ENCODE peak calls at places on chromosomes 12 and 14, in nine cellular contexts. D is A549, L is tibial artery, I is AG04450, H is tibial nerve, T is lower lobe of right lung, N is hepatocyte, G is astrocyte, V is heart right ventricle. U is an unnamed sample.

GRCh38 chr14:48857366-48857765 is 728.8 kb downstream of the RPS29 start:
- DNase-seq in N (no peak), T (no peak), D (no peak), V (no peak), G (no peak), H (no peak), I (no peak), L (no peak), U (no peak)

GRCh38 chr12:79329933-79330332 is 360.8 kb downstream of the PAWR start:
- DNase-seq in G (peak), V (no peak), H (no peak), D (no peak), I (peak), N (no peak), T (no peak), L (no peak), U (no peak)

GRCh38 chr12:113917393-113917792 is 48.7 kb downstream of the RBM19 start:
- DNase-seq in D (no peak), L (no peak), I (no peak), V (no peak), N (no peak), G (no peak), H (no peak), T (no peak), U (no peak)

GRCh38 chr12:10213168-10214130 is 772 bp downstream of the GABARAPL1 start:
- DNase-seq in T (peak), N (peak), H (peak), L (peak), D (peak), V (peak), I (peak), G (peak), U (peak)

GRCh38 chr12:18905134-18905533 is 167.2 kb downstream of the CAPZA3 start:
- DNase-seq in T (no peak), G (no peak), I (no peak), D (no peak), N (peak), L (no peak), V (no peak), H (no peak), U (no peak)

GRCh38 chr14:92041203-92041602 is 1.3 kb upstream of the TRIP11 start:
- DNase-seq in I (no peak), G (no peak), N (no peak), L (no peak), T (no peak), D (no peak), H (no peak), V (peak), U (no peak)

GRCh38 chr12:118330421-118331018 is 42.2 kb downstream of the TAOK3 start:
- DNase-seq in G (peak), N (peak), I (peak), T (no peak), H (no peak), D (no peak), V (no peak), L (no peak), U (no peak)

GRCh38 chr12:127169321-127170270 is 1097.4 kb upstream of the TMEM132C start:
- DNase-seq in L (no peak), N (no peak), D (no peak), G (peak), T (no peak), I (no peak), V (no peak), H (no peak), U (no peak)

GRCh38 chr12:125340791-125341190 is 275.6 kb downstream of the AACS start:
- DNase-seq in H (no peak), D (no peak), N (peak), T (no peak), L (no peak), I (no peak), G (peak), V (peak), U (no peak)

GRCh38 chr12:30862486-30862885 is 64.1 kb upstream of the TSPAN11 start:
- DNase-seq in D (no peak), V (peak), N (peak), H (no peak), T (no peak), L (no peak), G (peak), I (no peak), U (no peak)

GRCh38 chr12:16603916-16604575 is 1.9 kb downstream of the LMO3 start:
- DNase-seq in L (no peak), N (no peak), H (no peak), T (no peak), V (no peak), G (no peak), D (no peak), I (no peak), U (no peak)

GRCh38 chr12:52975820-52976573 is 27.1 kb downstream of the KRT18 start:
- DNase-seq in D (no peak), V (no peak), T (peak), G (no peak), I (no peak), H (no peak), L (no peak), N (peak), U (no peak)

GRCh38 chr12:95054206-95054605 is 19.2 kb downstream of the NR2C1 start:
- DNase-seq in D (no peak), L (no peak), G (no peak), T (no peak), H (no peak), N (no peak), I (no peak), V (no peak), U (no peak)

GRCh38 chr12:117367006-117367638 is 5.7 kb upstream of the NOS1 start:
- DNase-seq in N (peak), T (peak), H (peak), V (peak), L (peak), I (peak), G (peak), D (peak), U (peak)

GRCh38 chr12:124392271-124392990 is 97.5 kb downstream of the RFLNA start:
- DNase-seq in D (peak), T (peak), H (no peak), G (peak), I (no peak), V (no peak), N (no peak), L (peak), U (no peak)

GRCh38 chr14:45426685-45427282 is 173.8 kb upstream of the MIS18BP1 start:
- DNase-seq in N (peak), I (no peak), L (no peak), G (peak), H (no peak), V (no peak), D (peak), T (no peak), U (no peak)

GRCh38 chr14:87233266-87233665 is 759.7 kb downstream of the GALC start:
- DNase-seq in L (no peak), I (no peak), N (no peak), T (no peak), H (no peak), V (no peak), D (no peak), G (no peak), U (no peak)

GRCh38 chr14:26598081-26598671 is 343 bp upstream of the NOVA1 start:
- DNase-seq in T (peak), D (peak), G (peak), I (peak), N (peak), H (peak), L (peak), V (peak), U (peak)

GRCh38 chr12:12810507-12811143 is 2.5 kb upstream of the DDX47 start:
- DNase-seq in G (no peak), I (no peak), T (no peak), L (no peak), V (no peak), N (peak), H (no peak), D (no peak), U (no peak)

GRCh38 chr12:54033980-54034783 is 1.3 kb downstream of the HOXC5 start:
- DNase-seq in I (no peak), D (no peak), V (no peak), N (no peak), G (no peak), H (no peak), L (peak), T (no peak), U (no peak)

GRCh38 chr12:5429741-5430557 is 2.0 kb upstream of the NTF3 start:
- DNase-seq in I (no peak), N (no peak), L (no peak), V (no peak), G (no peak), D (no peak), H (no peak), T (no peak), U (no peak)

GRCh38 chr14:100603341-100604125 is 16.3 kb upstream of the BEGAIN start:
- DNase-seq in H (no peak), T (no peak), D (no peak), L (peak), I (no peak), N (no peak), G (no peak), V (no peak), U (no peak)

GRCh38 chr14:104085032-104085888 is at the start of gene ASPG:
- DNase-seq in T (peak), H (no peak), N (peak), G (no peak), D (peak), V (no peak), L (peak), I (no peak), U (no peak)

GRCh38 chr14:103292426-103293374 is 41.3 kb upstream of the EIF5 start:
- DNase-seq in G (peak), V (peak), D (peak), N (peak), H (peak), T (peak), L (peak), I (peak), U (peak)

GRCh38 chr14:38481939-38482678 is 226.2 kb upstream of the CLEC14A start:
- DNase-seq in L (no peak), G (peak), H (no peak), I (no peak), V (no peak), D (no peak), T (peak), N (peak), U (no peak)

GRCh38 chr12:14416658-14417057 is 51.2 kb downstream of the ATF7IP start:
- DNase-seq in G (peak), N (peak), H (no peak), I (peak), L (no peak), T (no peak), V (peak), D (no peak), U (no peak)

GRCh38 chr14:105385698-105386365 is 12.5 kb upstream of the TEX22 start:
- DNase-seq in V (no peak), N (no peak), L (no peak), I (no peak), T (no peak), D (no peak), G (no peak), H (no peak), U (no peak)

GRCh38 chr12:5571115-5571514 is 139.2 kb downstream of the NTF3 start:
- DNase-seq in N (no peak), G (no peak), D (no peak), H (no peak), L (peak), I (no peak), V (no peak), T (no peak), U (no peak)

GRCh38 chr14:61111145-61112130 is 130.4 kb downstream of the SLC38A6 start:
- DNase-seq in G (peak), H (no peak), L (no peak), D (no peak), V (no peak), I (no peak), N (no peak), T (no peak), U (no peak)

GRCh38 chr12:20463920-20464524 is 95.7 kb downstream of the PDE3A start:
- DNase-seq in V (no peak), N (peak), H (no peak), I (no peak), L (no peak), T (no peak), D (peak), G (no peak), U (no peak)

GRCh38 chr14:64201296-64201695 is 92.9 kb downstream of the ESR2 start:
- DNase-seq in V (no peak), I (no peak), D (no peak), N (no peak), T (peak), L (no peak), G (no peak), H (no peak), U (no peak)

GRCh38 chr14:23141706-23142467 is 22.8 kb upstream of the CEBPE start:
- DNase-seq in N (peak), G (peak), L (peak), V (peak), I (no peak), H (no peak), T (peak), D (peak), U (peak)

GRCh38 chr14:53652068-53652467 is 304.6 kb downstream of the BMP4 start:
- DNase-seq in I (no peak), G (no peak), T (no peak), N (no peak), V (no peak), L (no peak), H (no peak), D (no peak), U (no peak)

GRCh38 chr12:67921286-67921685 is 68.0 kb upstream of the IFNG-AS1 start:
- DNase-seq in D (no peak), G (peak), N (peak), I (no peak), L (no peak), H (no peak), V (no peak), T (no peak), U (no peak)

GRCh38 chr12:45214739-45215418 is 1.0 kb upstream of the ANO6 start:
- DNase-seq in G (peak), N (no peak), T (no peak), L (no peak), V (no peak), I (no peak), D (no peak), H (no peak), U (no peak)

GRCh38 chr14:100789460-100790417 is 36.2 kb upstream of the MEG3 start:
- DNase-seq in H (no peak), L (no peak), N (no peak), T (no peak), V (no peak), G (peak), D (no peak), I (no peak), U (no peak)

GRCh38 chr12:93563807-93564538 is 8.5 kb upstream of the SOCS2 start:
- DNase-seq in G (peak), N (peak), T (no peak), H (no peak), L (no peak), D (peak), I (no peak), V (no peak), U (no peak)

DNA sequence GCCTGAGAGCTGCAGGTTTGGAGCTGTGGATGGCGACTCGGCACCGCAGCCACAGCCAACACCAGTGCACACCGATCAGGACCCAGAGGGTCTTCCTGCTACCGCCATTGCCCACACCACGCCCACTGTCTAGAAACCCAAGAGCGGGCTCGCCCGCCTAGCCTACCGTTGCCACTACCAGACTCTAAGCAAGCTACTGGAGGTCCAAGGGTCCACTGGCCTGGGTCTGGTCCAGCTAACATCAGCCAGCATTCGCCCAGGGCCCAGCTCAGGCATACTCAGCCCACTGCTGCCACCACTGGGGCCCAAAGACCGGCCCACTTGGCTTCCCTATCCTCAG is 30.5 kb upstream of the MON2 start:
- DNase-seq in G (no peak), L (no peak), V (no peak), N (no peak), I (no peak), D (no peak), H (no peak), T (no peak), U (no peak)
- H3K4me3 ChIP-seq in G (peak), L (peak), V (no peak), N (no peak), I (peak), D (no peak), H (no peak), T (no peak), U (no peak)

DNA sequence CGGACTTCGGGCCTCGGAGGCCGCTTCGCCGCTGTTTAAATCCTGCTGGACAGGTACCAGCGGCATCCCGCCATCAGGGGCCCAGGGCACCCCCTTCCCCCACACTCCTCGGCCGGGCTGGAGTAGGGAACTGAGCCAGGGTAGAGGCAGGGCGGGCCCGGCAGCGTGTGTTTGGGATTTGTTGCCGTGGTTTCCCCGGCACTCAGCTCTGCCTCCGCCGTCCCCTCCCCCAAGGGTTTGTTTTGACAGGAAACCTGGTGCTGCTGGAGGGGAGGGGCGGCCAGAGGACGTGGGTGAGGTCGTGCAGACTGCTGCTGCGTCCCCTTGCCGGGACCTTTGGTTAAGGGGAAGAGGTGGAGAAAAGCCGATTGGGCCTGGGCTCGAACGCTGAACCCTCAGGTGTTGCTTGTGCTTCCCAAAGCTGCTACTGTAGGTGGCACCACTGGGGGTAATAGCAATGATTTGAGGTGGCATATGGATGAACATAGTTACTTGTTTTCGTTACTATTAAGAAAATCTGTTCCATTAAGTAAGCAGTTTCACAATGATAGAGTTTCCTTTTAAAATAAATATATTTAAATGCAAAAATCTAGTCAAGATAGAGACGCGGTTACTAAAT is 778 bp downstream of the TCP11L2 start:
- DNase-seq in H (peak), L (peak), I (no peak), V (peak), N (peak), G (peak), T (peak), D (peak), U (peak)
- TF ChIP-seq CTCF in H (no peak), L (no peak), I (no peak), V (peak), N (peak), G (no peak), T (no peak), D (peak), U (peak)

GRCh38 chr12:85280138-85280983 is at the start of gene ALX1:
- DNase-seq in L (peak), I (no peak), T (peak), G (no peak), H (no peak), V (no peak), D (peak), N (peak), U (no peak)
- H3K27ac ChIP-seq in L (peak), I (no peak), T (no peak), G (peak), H (no peak), V (no peak), D (peak), N (peak), U (no peak)

GRCh38 chr14:56797003-56797568 is 13.2 kb downstream of the OTX2 start:
- DNase-seq in I (no peak), V (no peak), T (no peak), D (no peak), N (no peak), G (no peak), L (no peak), H (no peak), U (no peak)
- H3K4me3 ChIP-seq in I (no peak), V (peak), T (no peak), D (no peak), N (no peak), G (no peak), L (no peak), H (peak), U (no peak)

GRCh38 chr12:130181211-130181610 is 18.9 kb downstream of the FZD10 start:
- DNase-seq in V (no peak), D (no peak), L (no peak), I (no peak), H (no peak), T (no peak), G (no peak), N (no peak), U (no peak)
- TF ChIP-seq CTCF in V (no peak), D (no peak), L (no peak), I (no peak), H (no peak), T (no peak), G (no peak), N (no peak), U (no peak)

GRCh38 chr12:130956456-130957303 is 3.0 kb downstream of the ADGRD1 start:
- DNase-seq in H (no peak), T (no peak), N (no peak), I (no peak), L (no peak), D (no peak), V (no peak), G (no peak), U (no peak)
- H3K27ac ChIP-seq in H (peak), T (peak), N (no peak), I (no peak), L (no peak), D (no peak), V (no peak), G (no peak), U (no peak)

DNA sequence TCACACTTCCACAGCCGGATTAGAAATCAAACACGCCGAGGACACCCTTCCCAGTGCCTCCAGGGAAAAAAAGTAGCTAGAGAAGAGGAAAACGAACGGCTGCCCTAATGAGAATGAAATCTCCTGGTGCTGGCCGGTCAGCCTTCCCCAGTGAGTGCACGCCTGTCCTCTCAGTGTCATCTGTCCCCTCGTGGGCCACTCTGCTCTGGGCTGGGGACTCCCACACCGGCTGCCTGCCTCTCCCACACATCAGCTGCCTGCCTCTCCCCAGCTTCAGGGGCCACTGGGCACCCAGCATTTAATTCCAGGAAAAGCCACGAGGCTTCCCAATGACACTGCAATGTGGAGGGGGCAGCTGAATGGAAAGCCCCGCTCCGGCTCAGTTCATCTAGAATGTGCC is 59.0 kb downstream of the CCDC85C start:
- DNase-seq in H (no peak), I (no peak), G (no peak), N (no peak), L (no peak), V (no peak), T (no peak), D (no peak), U (no peak)
- H3K4me3 ChIP-seq in H (no peak), I (no peak), G (no peak), N (no peak), L (no peak), V (no peak), T (no peak), D (no peak), U (no peak)

GRCh38 chr12:51430196-51430895 is 5.7 kb downstream of the SLC4A8 start:
- DNase-seq in I (no peak), G (no peak), L (no peak), T (no peak), H (no peak), V (no peak), N (peak), D (no peak), U (no peak)
- TF ChIP-seq CTCF in I (no peak), G (no peak), L (no peak), T (no peak), H (no peak), V (no peak), N (no peak), D (no peak), U (no peak)

DNA sequence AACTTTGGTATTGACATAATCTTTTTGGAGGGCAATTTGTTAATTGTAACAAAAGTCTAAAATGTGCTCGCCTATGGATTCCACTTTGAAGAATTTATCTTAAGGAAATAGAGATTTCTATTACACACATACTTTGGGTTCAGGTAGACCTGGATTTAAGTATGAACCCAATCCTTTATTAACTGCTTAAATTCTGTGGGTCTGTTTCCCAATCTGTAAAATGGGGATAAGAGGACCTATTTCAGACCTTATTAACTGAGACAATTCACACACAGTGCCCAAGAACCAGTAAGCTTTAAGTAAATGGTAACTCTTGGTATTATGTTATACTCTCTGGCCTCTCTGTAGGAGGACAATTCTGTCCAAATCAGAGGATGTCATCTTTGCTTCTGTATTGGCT is 822 bp upstream of the EIF2B2 start:
- DNase-seq in H (no peak), L (no peak), T (no peak), D (no peak), I (no peak), G (no peak), V (no peak), N (no peak), U (no peak)
- H3K27ac ChIP-seq in H (peak), L (peak), T (peak), D (peak), I (no peak), G (peak), V (peak), N (peak), U (peak)